ENCODE peak calls at places on chromosomes 12 and 14, in five cellular contexts. T, X, Q, K and Z are unnamed samples.

GRCh38 chr12:67650127-67650495 is 1.6 kb downstream of the DYRK2 start:
- DNase-seq in T (no peak), X (no peak), Q (no peak), K (no peak), Z (peak)

GRCh38 chr12:2411586-2412304 is 359.0 kb downstream of the CACNA1C start:
- DNase-seq in T (no peak), X (no peak), Q (no peak), K (no peak), Z (no peak)

GRCh38 chr14:96053600-96054381 is 14.6 kb downstream of the C14orf132 start:
- DNase-seq in T (no peak), X (peak), Q (no peak), K (peak), Z (no peak)

GRCh38 chr12:13610280-13610679 is 371.1 kb downstream of the GRIN2B start:
- DNase-seq in T (no peak), X (no peak), Q (no peak), K (no peak), Z (no peak)

GRCh38 chr12:989751-990278 is 1.2 kb upstream of the ERC1 start:
- DNase-seq in T (no peak), X (peak), Q (no peak), K (peak), Z (no peak)

GRCh38 chr14:46580941-46581671 is 70.5 kb downstream of the RPL10L start:
- DNase-seq in T (no peak), X (peak), Q (no peak), K (peak), Z (no peak)

GRCh38 chr12:92136021-92136735 is 9.5 kb downstream of the BTG1 start:
- DNase-seq in T (no peak), X (no peak), Q (no peak), K (no peak), Z (no peak)

GRCh38 chr14:19800282-19801117 is 3.1 kb upstream of the OR4N2 start:
- DNase-seq in T (no peak), X (no peak), Q (no peak), K (no peak), Z (no peak)

GRCh38 chr12:110022980-110023633 is 23.9 kb downstream of the ANKRD13A start:
- DNase-seq in T (no peak), X (no peak), Q (no peak), K (no peak), Z (no peak)

GRCh38 chr12:32836710-32837109 is 59.9 kb downstream of the PKP2 start:
- DNase-seq in T (no peak), X (no peak), Q (no peak), K (no peak), Z (no peak)

GRCh38 chr14:104149617-104150141 is 11.3 kb downstream of the KIF26A start:
- DNase-seq in T (no peak), X (peak), Q (no peak), K (no peak), Z (no peak)